ENCODE peak calls at places on chromosomes 4 and X, in nine cellular contexts. A is fibroblast of the aortic adventitia; P is Calu3; Q is CD8-positive, alpha-beta T cell; F is kidney; R is heart left ventricle; V is GM06990; S is MM.1S; W is nephron progenitor cell. Y is an unnamed sample.

GRCh38 chr4:59612235-59612634 is 1587.9 kb upstream of the ADGRL3 start:
- DNase-seq in A (peak), P (no peak), Q (no peak), F (no peak), R (no peak), V (no peak), S (no peak), W (no peak), Y (no peak)

GRCh38 chr4:6873792-6874461 is 35.7 kb upstream of the TBC1D14 start:
- DNase-seq in A (peak), P (peak), Q (peak), F (peak), R (peak), V (peak), S (peak), W (peak), Y (no peak)

GRCh38 chr4:149549911-149550310 is 265.7 kb downstream of the IQCM start:
- DNase-seq in A (no peak), P (no peak), Q (no peak), F (no peak), R (no peak), V (no peak), S (no peak), W (peak), Y (no peak)

GRCh38 chrX:129123795-129124194 is 399.5 kb downstream of the SMARCA1 start:
- DNase-seq in A (no peak), P (no peak), Q (no peak), F (no peak), R (no peak), V (no peak), S (no peak), W (no peak), Y (no peak)

GRCh38 chr4:87657525-87657924 is 7.4 kb downstream of the DMP1 start:
- DNase-seq in A (peak), P (no peak), Q (no peak), F (no peak), R (no peak), V (no peak), S (no peak), W (no peak), Y (no peak)

GRCh38 chr4:94448815-94449375 is 2.8 kb upstream of the PDLIM5 start:
- DNase-seq in A (no peak), P (no peak), Q (no peak), F (no peak), R (no peak), V (no peak), S (no peak), W (no peak), Y (no peak)

GRCh38 chr4:174036563-174036962 is 246.9 kb downstream of the FBXO8 start:
- DNase-seq in A (no peak), P (no peak), Q (no peak), F (peak), R (peak), V (no peak), S (no peak), W (no peak), Y (no peak)

GRCh38 chr4:185344743-185345538 is 50.8 kb downstream of the LRP2BP start:
- DNase-seq in A (no peak), P (no peak), Q (no peak), F (no peak), R (no peak), V (peak), S (peak), W (no peak), Y (no peak)

GRCh38 chrX:30301977-30302376 is 7.2 kb downstream of the NR0B1 start:
- DNase-seq in A (peak), P (no peak), Q (no peak), F (no peak), R (no peak), V (no peak), S (no peak), W (peak), Y (no peak)

GRCh38 chrX:50068293-50068568 is 132.6 kb downstream of the AKAP4 start:
- DNase-seq in A (no peak), P (no peak), Q (no peak), F (no peak), R (no peak), V (no peak), S (no peak), W (no peak), Y (no peak)

GRCh38 chr4:76430519-76431388 is 4.3 kb upstream of the SHROOM3 start:
- DNase-seq in A (peak), P (peak), Q (no peak), F (no peak), R (no peak), V (peak), S (peak), W (peak), Y (no peak)

GRCh38 chr4:35102111-35102510 is 1142.2 kb downstream of the ARAP2 start:
- DNase-seq in A (no peak), P (no peak), Q (no peak), F (no peak), R (no peak), V (no peak), S (no peak), W (no peak), Y (no peak)

GRCh38 chrX:130688360-130688759 is 214.6 kb downstream of the ENOX2 start:
- DNase-seq in A (no peak), P (no peak), Q (no peak), F (no peak), R (no peak), V (no peak), S (no peak), W (no peak), Y (no peak)

GRCh38 chrX:53321943-53322497 is 40.6 kb upstream of the IQSEC2 start:
- DNase-seq in A (no peak), P (no peak), Q (no peak), F (no peak), R (no peak), V (no peak), S (no peak), W (no peak), Y (no peak)

GRCh38 chr4:56755901-56756300 is 65.6 kb downstream of the SPINK2 start:
- DNase-seq in A (no peak), P (no peak), Q (no peak), F (no peak), R (no peak), V (no peak), S (no peak), W (no peak), Y (no peak)

GRCh38 chr4:156547439-156547838 is 424.2 kb downstream of the PDGFC start:
- DNase-seq in A (peak), P (no peak), Q (no peak), F (no peak), R (no peak), V (no peak), S (no peak), W (no peak), Y (no peak)

GRCh38 chr4:98521486-98521885 is 136.9 kb downstream of the TSPAN5 start:
- DNase-seq in A (no peak), P (no peak), Q (no peak), F (no peak), R (no peak), V (no peak), S (no peak), W (no peak), Y (no peak)

GRCh38 chr4:145740796-145741195 is 60.9 kb downstream of the C4orf51 start:
- DNase-seq in A (no peak), P (no peak), Q (no peak), F (no peak), R (no peak), V (no peak), S (no peak), W (no peak), Y (no peak)

GRCh38 chr4:169032194-169032593 is 22.1 kb upstream of the CBR4 start:
- DNase-seq in A (no peak), P (no peak), Q (no peak), F (no peak), R (no peak), V (no peak), S (no peak), W (no peak), Y (no peak)

GRCh38 chr4:184933311-184933710 is 85.0 kb upstream of the HELT start:
- DNase-seq in A (no peak), P (no peak), Q (no peak), F (no peak), R (no peak), V (no peak), S (no peak), W (no peak), Y (no peak)

DNA sequence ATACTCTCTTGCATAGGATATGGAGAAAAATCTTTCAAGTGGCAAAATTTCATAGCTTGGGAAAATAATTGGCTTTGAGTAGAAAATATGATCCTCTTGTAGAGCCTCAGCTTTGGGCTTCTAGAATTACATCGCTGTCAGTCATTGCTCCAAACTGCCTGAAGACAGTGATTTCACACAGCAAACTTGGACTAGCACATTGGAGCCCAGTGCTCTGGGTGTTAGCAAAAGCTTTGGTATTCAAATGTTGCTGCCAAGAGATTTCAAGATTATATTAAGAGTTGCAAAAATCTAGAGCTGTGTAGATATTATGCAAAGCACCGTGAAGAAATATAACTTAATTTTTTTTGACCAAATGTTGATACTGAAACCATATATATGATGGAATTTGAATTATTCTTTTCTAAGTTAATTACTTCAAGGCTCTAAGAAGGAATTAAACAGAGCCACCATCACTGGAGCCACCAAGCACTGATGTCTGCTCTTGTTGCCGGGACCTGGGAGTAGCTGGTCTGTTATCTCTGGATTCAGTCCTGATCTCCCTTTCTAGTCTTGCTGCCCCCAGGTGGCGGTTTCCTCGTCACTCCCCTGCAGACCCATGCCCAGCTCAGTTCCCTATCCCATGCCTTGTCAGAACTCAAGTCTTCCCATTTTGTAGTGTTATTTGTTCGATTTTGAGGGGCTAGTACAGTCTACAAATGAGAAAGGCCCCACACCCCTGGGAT is 260.7 kb upstream of the SFRP2 start:
- DNase-seq in A (peak), P (peak), Q (no peak), F (no peak), R (no peak), V (no peak), S (no peak), W (peak), Y (no peak)
- TF ChIP-seq CTCF in A (peak), P (no peak), Q (no peak), F (no peak), R (no peak), V (peak), S (no peak), W (no peak), Y (no peak)

DNA sequence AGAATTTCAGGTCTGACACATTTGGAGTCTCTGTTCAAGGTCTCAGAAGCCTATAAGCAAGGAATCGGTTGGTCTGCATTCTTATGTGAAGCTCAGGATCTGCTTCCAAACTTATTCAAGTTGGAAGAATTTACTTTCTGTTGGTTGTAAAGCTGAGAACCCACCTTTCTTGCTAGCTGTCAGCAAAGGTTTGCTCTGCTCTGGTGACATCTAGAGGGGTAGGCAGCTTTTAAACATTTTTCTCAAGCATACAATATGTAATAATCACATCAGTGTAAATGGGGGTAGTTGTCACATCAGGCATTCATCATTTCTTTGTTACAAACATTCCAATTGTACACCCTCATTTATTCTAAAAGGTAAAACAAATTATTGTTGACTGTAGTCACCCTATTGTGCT is 935.2 kb downstream of the TRAM1L1 start:
- DNase-seq in A (no peak), P (no peak), Q (no peak), F (no peak), R (no peak), V (no peak), S (no peak), W (no peak), Y (no peak)
- TF ChIP-seq CTCF in A (no peak), P (no peak), Q (no peak), F (no peak), R (no peak), V (no peak), S (no peak), W (no peak), Y (no peak)

GRCh38 chr4:78923459-78924312 is 15.6 kb downstream of the PAQR3 start:
- DNase-seq in A (no peak), P (no peak), Q (no peak), F (no peak), R (no peak), V (no peak), S (no peak), W (no peak), Y (no peak)
- TF ChIP-seq CTCF in A (no peak), P (no peak), Q (no peak), F (peak), R (no peak), V (peak), S (peak), W (no peak), Y (no peak)

GRCh38 chrX:152817082-152817744 is 13.3 kb downstream of the CETN2 start:
- DNase-seq in A (peak), P (peak), Q (no peak), F (no peak), R (no peak), V (no peak), S (no peak), W (peak), Y (no peak)
- TF ChIP-seq CTCF in A (peak), P (no peak), Q (no peak), F (peak), R (peak), V (peak), S (peak), W (peak), Y (no peak)

DNA sequence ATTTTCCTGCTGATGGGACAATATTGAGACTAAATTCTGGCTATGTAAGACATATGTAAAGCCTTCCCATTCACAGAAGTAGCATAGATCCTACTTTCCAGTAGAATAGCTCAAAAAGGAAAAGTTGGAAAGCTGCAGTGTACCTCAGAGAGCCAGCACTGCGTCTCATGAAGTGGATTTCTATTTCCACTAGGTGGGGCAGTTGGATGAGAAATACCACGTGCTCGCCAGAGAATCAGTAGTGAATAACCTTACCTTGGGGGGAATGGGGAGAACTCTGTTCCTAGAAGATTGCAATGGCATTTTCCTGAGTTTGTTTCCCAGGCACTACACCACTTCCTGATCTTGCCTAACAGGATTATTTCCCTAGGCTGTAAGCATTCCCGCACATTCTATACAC is 907.1 kb downstream of the FSTL5 start:
- DNase-seq in A (no peak), P (no peak), Q (no peak), F (no peak), R (no peak), V (no peak), S (peak), W (no peak), Y (no peak)
- TF ChIP-seq CTCF in A (no peak), P (no peak), Q (no peak), F (no peak), R (no peak), V (peak), S (peak), W (no peak), Y (no peak)

GRCh38 chrX:101759000-101759399 is 99.3 kb upstream of the ARMCX2 start:
- DNase-seq in A (peak), P (peak), Q (no peak), F (no peak), R (no peak), V (no peak), S (peak), W (peak), Y (no peak)
- TF ChIP-seq CTCF in A (peak), P (no peak), Q (peak), F (peak), R (peak), V (peak), S (peak), W (peak), Y (peak)

DNA sequence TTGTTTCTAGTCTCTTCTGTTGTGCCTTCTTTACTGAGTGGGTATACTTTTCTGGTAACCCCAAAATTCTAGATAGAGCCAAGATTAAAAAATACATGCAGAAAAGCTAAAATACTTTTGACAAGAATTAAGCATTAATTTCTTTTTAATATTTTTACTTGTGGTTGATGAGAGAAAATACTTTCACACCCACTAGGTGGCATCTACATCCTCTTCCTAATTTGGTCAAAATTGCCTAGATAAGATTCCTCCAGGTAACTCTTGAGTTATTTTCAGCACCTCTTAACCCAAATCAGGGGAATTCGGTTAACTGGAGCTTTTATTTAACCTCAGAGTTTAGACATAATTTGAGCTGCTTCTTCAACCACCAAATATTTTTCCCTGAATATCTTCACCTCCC is 28.4 kb upstream of the COX7B2 start:
- DNase-seq in A (peak), P (no peak), Q (no peak), F (no peak), R (no peak), V (no peak), S (peak), W (no peak), Y (no peak)
- TF ChIP-seq CTCF in A (peak), P (no peak), Q (no peak), F (no peak), R (no peak), V (peak), S (peak), W (no peak), Y (peak)